ENCODE peak calls at places on chromosomes 6 and 20, in seven cellular contexts. Z, B, F, C, N, H and S are unnamed samples.

GRCh38 chr20:33522256-33522820 is 32.4 kb downstream of the CBFA2T2 start:
- DNase-seq in H (no peak), B (no peak), Z (no peak), F (no peak), C (peak; percentile 9), N (no peak), S (no peak)

GRCh38 chr6:108948252-108948651 is 100.0 kb downstream of the ARMC2 start:
- DNase-seq in B (no peak), N (peak; percentile 35), H (no peak), F (peak; percentile 45), C (no peak), Z (no peak), S (peak; percentile 74)

GRCh38 chr20:10637563-10637962 is 36.2 kb downstream of the JAG1 start:
- DNase-seq in N (no peak), H (no peak), B (no peak), F (no peak), Z (peak; percentile 92), C (no peak), S (no peak)

GRCh38 chr20:48294196-48294595 is 508.9 kb upstream of the SULF2 start:
- DNase-seq in B (no peak), Z (no peak), F (no peak), H (no peak), C (no peak), N (no peak), S (no peak)

GRCh38 chr6:164069352-164070022 is 655.0 kb downstream of the QKI start:
- DNase-seq in H (no peak), F (no peak), Z (peak; percentile 40), B (no peak), C (no peak), N (no peak), S (no peak)

GRCh38 chr6:168937061-168937460 is 316.6 kb downstream of the THBS2 start:
- DNase-seq in N (no peak), Z (no peak), H (no peak), F (peak; percentile 48), C (no peak), B (no peak), S (no peak)

GRCh38 chr6:20686142-20686541 is 151.9 kb downstream of the CDKAL1 start:
- DNase-seq in B (no peak), N (no peak), F (no peak), H (no peak), C (peak; percentile 33), Z (peak; percentile 28), S (no peak)

GRCh38 chr6:127129281-127129680 is 10.8 kb downstream of the RSPO3 start:
- DNase-seq in F (no peak), N (no peak), Z (no peak), H (no peak), B (peak; percentile 57), C (no peak), S (no peak)

GRCh38 chr20:62197801-62198200 is 15.0 kb downstream of the MTG2 start:
- DNase-seq in F (no peak), C (no peak), Z (no peak), H (no peak), N (no peak), B (no peak), S (peak; percentile 67)

GRCh38 chr6:82775361-82775760 is 290.3 kb downstream of the UBE3D start:
- DNase-seq in H (no peak), F (no peak), Z (no peak), N (no peak), B (no peak), C (no peak), S (no peak)

GRCh38 chr20:37385659-37386504 is 39.9 kb downstream of the SRC start:
- DNase-seq in F (no peak), Z (no peak), B (peak; percentile 13), N (no peak), C (no peak), H (no peak), S (peak; percentile 40)

GRCh38 chr6:3335169-3335568 is 76.4 kb downstream of the PSMG4 start:
- DNase-seq in F (no peak), B (no peak), C (no peak), Z (no peak), H (no peak), N (no peak), S (no peak)

GRCh38 chr20:63246490-63247284 is 7.6 kb downstream of the NKAIN4 start:
- DNase-seq in F (no peak), N (peak; percentile 11), H (no peak), Z (no peak), B (no peak), C (no peak), S (no peak)

GRCh38 chr20:63241272-63241671 is 5.6 kb downstream of the BIRC7 start:
- DNase-seq in B (no peak), Z (no peak), H (no peak), N (no peak), C (no peak), F (no peak), S (no peak)

GRCh38 chr20:63243604-63244247 is 8.0 kb downstream of the BIRC7 start:
- DNase-seq in N (no peak), H (no peak), Z (no peak), F (no peak), B (no peak), C (no peak), S (no peak)

GRCh38 chr20:63242736-63243135 is 7.0 kb downstream of the BIRC7 start:
- DNase-seq in N (no peak), C (no peak), H (no peak), F (no peak), B (no peak), Z (no peak), S (no peak)

DNA sequence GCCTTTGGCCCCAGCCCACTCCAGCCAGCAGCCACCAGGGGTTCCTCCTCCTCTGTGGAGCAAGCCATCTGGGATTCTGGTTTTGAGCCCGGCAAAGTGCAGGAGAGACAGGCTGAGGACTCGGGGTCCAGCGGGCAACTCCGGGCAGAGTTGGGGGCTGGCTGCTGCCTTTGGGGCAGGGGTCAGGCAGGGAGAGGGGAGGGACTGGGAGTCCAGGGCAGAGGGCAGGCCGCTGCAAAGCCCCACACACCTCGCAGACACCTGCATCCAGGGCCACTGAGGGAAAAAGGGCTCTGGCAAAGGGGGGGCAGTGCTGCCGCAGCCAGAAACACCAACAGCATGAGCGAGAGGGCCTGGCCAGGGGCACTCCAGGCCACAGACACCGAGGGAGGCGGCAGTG is 8.8 kb downstream of the BIRC7 start:
- DNase-seq in B (no peak), Z (no peak), F (no peak), N (no peak), H (no peak), C (no peak), S (peak; percentile 71)
- H3K4me1 ChIP-seq in B (no peaks in the 10 kb centered on the region), Z (peaks cover 13% of the 10 kb centered on the region), F (peaks cover 6% of the 10 kb centered on the region), N (no peaks in the 10 kb centered on the region), H (no peaks in the 10 kb centered on the region), C (peaks cover 42% of the 10 kb centered on the region), S (no peaks in the 10 kb centered on the region)

DNA sequence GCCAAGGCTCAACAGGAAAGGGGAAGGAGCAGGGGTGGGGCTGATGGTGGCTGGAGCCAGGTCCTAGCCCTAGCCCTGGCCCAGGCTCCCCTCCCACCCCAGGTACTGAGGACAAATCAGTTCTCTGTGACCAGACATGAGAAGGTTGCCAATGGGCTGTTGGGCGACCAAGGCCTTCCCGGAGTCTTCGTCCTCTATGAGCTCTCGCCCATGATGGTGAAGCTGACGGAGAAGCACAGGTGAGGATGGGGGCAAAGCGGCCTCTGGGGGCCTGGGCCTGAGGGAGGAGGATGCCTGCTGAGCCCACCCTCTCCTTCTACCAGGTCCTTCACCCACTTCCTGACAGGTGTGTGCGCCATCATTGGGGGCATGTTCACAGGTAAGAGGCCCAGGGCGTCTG is 15.0 kb downstream of the ERGIC3 start:
- DNase-seq in H (no peak), N (no peak), C (no peak), F (no peak), Z (no peak), B (no peak), S (no peak)
- H3K36me3 ChIP-seq in H (peaks cover 6% of the 10 kb centered on the region), N (no peaks in the 10 kb centered on the region), C (peaks cover 54% of the 10 kb centered on the region), F (no peaks in the 10 kb centered on the region), Z (no peaks in the 10 kb centered on the region), B (no peaks in the 10 kb centered on the region), S (peaks cover 18% of the 10 kb centered on the region)

DNA sequence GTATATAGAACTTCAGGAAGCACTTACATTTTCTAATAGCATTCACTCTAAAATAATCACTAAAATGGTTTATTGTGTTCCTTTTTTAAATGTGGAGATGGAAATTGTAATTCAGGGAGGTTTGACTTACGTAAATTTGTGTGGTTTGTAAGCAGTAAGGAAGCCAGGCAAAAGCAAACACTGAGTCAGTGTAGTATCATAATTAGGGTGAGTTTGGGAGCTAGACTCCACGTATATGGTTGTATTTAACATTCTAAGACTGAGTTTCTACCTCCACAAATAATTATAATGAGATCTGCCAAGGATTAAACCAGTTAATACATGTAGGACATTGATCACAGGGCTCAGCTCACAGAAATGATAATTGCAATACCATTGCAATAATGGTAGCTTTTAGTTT is 425.5 kb downstream of the CBLN4 start:
- DNase-seq in B (no peak), F (no peak), N (no peak), Z (no peak), H (no peak), C (no peak), S (no peak)
- H3K9me3 ChIP-seq in B (no peaks in the 10 kb centered on the region), F (no peaks in the 10 kb centered on the region), N (no peaks in the 10 kb centered on the region), Z (no peaks in the 10 kb centered on the region), H (no peaks in the 10 kb centered on the region), C (no peaks in the 10 kb centered on the region), S (no peaks in the 10 kb centered on the region)

DNA sequence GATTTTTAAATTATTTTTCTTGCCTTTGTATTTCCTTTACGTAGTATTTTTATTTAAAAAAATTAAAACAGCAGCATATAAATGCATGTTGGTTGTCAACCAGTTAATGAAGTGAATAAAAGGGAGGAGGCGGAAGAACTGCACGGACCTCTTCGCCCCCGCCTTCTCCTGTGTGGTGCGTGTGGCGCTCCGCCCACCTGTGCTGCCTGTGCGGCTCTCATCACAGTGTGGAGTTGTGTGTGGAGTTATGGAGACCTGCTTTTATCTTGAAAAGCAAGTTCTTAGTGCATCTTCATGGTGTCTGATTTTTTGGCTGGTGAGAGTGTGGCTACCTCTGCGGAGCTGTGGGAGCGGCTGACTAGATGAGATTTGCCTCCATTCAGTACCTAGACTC is 58.4 kb downstream of the PTPN1 start:
- DNase-seq in B (no peak), F (no peak), C (no peak), Z (no peak), N (no peak), H (no peak), S (no peak)
- H3K4me1 ChIP-seq in B (no peaks in the 10 kb centered on the region), F (no peaks in the 10 kb centered on the region), C (peaks cover 4% of the 10 kb centered on the region), Z (no peaks in the 10 kb centered on the region), N (no peaks in the 10 kb centered on the region), H (peaks cover 17% of the 10 kb centered on the region), S (no peaks in the 10 kb centered on the region)

DNA sequence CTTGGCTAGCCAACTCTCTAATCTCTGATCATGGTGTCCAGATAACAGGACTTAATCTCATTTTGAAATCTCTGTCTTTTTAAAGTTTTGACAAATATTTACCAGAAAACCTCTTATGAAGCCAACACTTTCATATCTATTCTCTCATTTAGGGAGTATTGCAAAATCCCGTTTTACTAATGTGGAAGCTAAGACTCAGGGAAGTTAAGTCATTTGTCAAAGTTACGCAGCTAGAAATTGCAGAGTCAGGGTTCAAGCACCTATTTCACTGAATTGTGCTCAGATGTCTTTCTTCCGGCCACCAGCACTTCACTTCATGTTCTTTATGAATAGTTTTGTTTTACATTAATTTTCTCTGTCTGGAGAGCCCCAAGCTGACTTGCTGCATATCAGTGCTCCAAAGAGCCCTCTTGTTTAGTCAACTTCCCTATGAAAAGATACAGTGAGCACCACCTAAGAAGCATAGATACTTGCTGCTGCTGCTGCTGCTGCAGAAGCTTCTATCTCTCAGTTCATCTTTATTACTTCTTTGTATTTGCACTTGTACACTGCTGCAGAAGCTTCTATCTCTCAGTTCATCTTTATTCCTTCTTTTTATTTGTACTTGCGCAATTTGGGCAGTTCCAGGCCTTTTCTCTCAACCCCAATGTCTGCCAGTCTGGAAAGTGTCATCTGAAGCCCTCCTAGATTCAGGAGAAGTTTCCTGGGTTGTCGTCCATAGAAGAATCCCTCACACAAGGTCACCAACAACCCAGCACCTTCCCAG is 329.7 kb downstream of the MAFB start:
- DNase-seq in N (no peak), Z (no peak), C (no peak), F (no peak), B (no peak), H (no peak), S (no peak)
- H3K36me3 ChIP-seq in N (no peaks in the 10 kb centered on the region), Z (no peaks in the 10 kb centered on the region), C (no peaks in the 10 kb centered on the region), F (no peaks in the 10 kb centered on the region), B (no peaks in the 10 kb centered on the region), H (no peaks in the 10 kb centered on the region), S (no peaks in the 10 kb centered on the region)